ENCODE peak calls at places on chromosome 1, in four cellular contexts. One of them, this sample, is unnamed.

GRCh38 chr1:200873116-200873670 is 412 bp downstream of the GPR25 start:
- DNase-seq in endothelial cell of umbilical vein: no peak
- DNase-seq in HL-60: no peak
- DNase-seq in SK-N-MC: no peak
- DNase-seq in this sample: no peak

GRCh38 chr1:201766117-201766863 is 62.7 kb upstream of the IPO9 start:
- DNase-seq in endothelial cell of umbilical vein: no peak
- DNase-seq in HL-60: no peak
- DNase-seq in SK-N-MC: no peak
- DNase-seq in this sample: no peak

GRCh38 chr1:47568763-47569162 is 130.9 kb downstream of the FOXD2 start:
- DNase-seq in endothelial cell of umbilical vein: peak; percentile 49
- DNase-seq in HL-60: no peak
- DNase-seq in SK-N-MC: no peak
- DNase-seq in this sample: no peak

GRCh38 chr1:13465515-13465914 is 48.3 kb downstream of the LRRC38 start:
- DNase-seq in endothelial cell of umbilical vein: no peak
- DNase-seq in HL-60: no peak
- DNase-seq in SK-N-MC: no peak
- DNase-seq in this sample: no peak

GRCh38 chr1:57204942-57205787 is 218.7 kb downstream of the DAB1 start:
- DNase-seq in endothelial cell of umbilical vein: no peak
- DNase-seq in HL-60: no peak
- DNase-seq in SK-N-MC: no peak
- DNase-seq in this sample: no peak

GRCh38 chr1:223129229-223129851 is 13.7 kb downstream of the TLR5 start:
- DNase-seq in endothelial cell of umbilical vein: peak; percentile 58
- DNase-seq in HL-60: peak; percentile 48
- DNase-seq in SK-N-MC: no peak
- DNase-seq in this sample: peak; percentile 58

GRCh38 chr1:26218906-26219494 is 15.0 kb upstream of the CEP85 start:
- DNase-seq in endothelial cell of umbilical vein: no peak
- DNase-seq in HL-60: no peak
- DNase-seq in SK-N-MC: no peak
- DNase-seq in this sample: no peak

GRCh38 chr1:53390261-53390660 is 62.4 kb upstream of the LRP8 start:
- DNase-seq in endothelial cell of umbilical vein: no peak
- DNase-seq in HL-60: no peak
- DNase-seq in SK-N-MC: no peak
- DNase-seq in this sample: no peak

GRCh38 chr1:179881642-179882252 is 338 bp upstream of the TOR1AIP1 start:
- DNase-seq in endothelial cell of umbilical vein: peak; percentile 97
- DNase-seq in HL-60: no peak
- DNase-seq in SK-N-MC: no peak
- DNase-seq in this sample: no peak

GRCh38 chr1:67458663-67459062 is 28.5 kb upstream of the SERBP1 start:
- DNase-seq in endothelial cell of umbilical vein: no peak
- DNase-seq in HL-60: no peak
- DNase-seq in SK-N-MC: no peak
- DNase-seq in this sample: no peak

GRCh38 chr1:218380125-218380977 is 35.2 kb downstream of the TGFB2 start:
- DNase-seq in endothelial cell of umbilical vein: peak; percentile 57
- DNase-seq in HL-60: no peak
- DNase-seq in SK-N-MC: no peak
- DNase-seq in this sample: no peak

GRCh38 chr1:231856426-231856825 is 229.8 kb downstream of the DISC1 start:
- DNase-seq in endothelial cell of umbilical vein: no peak
- DNase-seq in HL-60: no peak
- DNase-seq in SK-N-MC: no peak
- DNase-seq in this sample: no peak

GRCh38 chr1:165890684-165891083 is 63.3 kb downstream of the UCK2 start:
- DNase-seq in endothelial cell of umbilical vein: no peak
- DNase-seq in HL-60: no peak
- DNase-seq in SK-N-MC: no peak
- DNase-seq in this sample: no peak

GRCh38 chr1:101971309-101971708 is 25.4 kb downstream of the OLFM3 start:
- DNase-seq in endothelial cell of umbilical vein: no peak
- DNase-seq in HL-60: no peak
- DNase-seq in SK-N-MC: no peak
- DNase-seq in this sample: no peak

GRCh38 chr1:228101614-228101993 is 1.5 kb downstream of the C1orf35 start:
- DNase-seq in endothelial cell of umbilical vein: no peak
- DNase-seq in HL-60: no peak
- DNase-seq in SK-N-MC: no peak
- DNase-seq in this sample: no peak

GRCh38 chr1:223084466-223084865 is 58.6 kb downstream of the TLR5 start:
- DNase-seq in endothelial cell of umbilical vein: no peak
- DNase-seq in HL-60: no peak
- DNase-seq in SK-N-MC: no peak
- DNase-seq in this sample: no peak

GRCh38 chr1:234452566-234452965 is 26.4 kb downstream of the TARBP1 start:
- DNase-seq in endothelial cell of umbilical vein: no peak
- DNase-seq in HL-60: no peak
- DNase-seq in SK-N-MC: no peak
- DNase-seq in this sample: no peak

GRCh38 chr1:114692947-114693346 is 2.4 kb downstream of the AMPD1 start:
- DNase-seq in endothelial cell of umbilical vein: no peak
- DNase-seq in HL-60: no peak
- DNase-seq in SK-N-MC: no peak
- DNase-seq in this sample: no peak

GRCh38 chr1:44830900-44831304 is 12.2 kb downstream of the PTCH2 start:
- DNase-seq in endothelial cell of umbilical vein: no peak
- DNase-seq in HL-60: no peak
- DNase-seq in SK-N-MC: no peak
- DNase-seq in this sample: no peak

GRCh38 chr1:153359241-153359640 is 1.6 kb downstream of the S100A9 start:
- DNase-seq in endothelial cell of umbilical vein: no peak
- DNase-seq in HL-60: no peak
- DNase-seq in SK-N-MC: no peak
- DNase-seq in this sample: no peak

GRCh38 chr1:85544689-85545203 is 35.8 kb upstream of the CCN1 start:
- DNase-seq in endothelial cell of umbilical vein: peak; percentile 23
- DNase-seq in HL-60: no peak
- DNase-seq in SK-N-MC: no peak
- DNase-seq in this sample: no peak

GRCh38 chr1:36006941-36007500 is 76.1 kb downstream of the AGO3 start:
- DNase-seq in endothelial cell of umbilical vein: no peak
- DNase-seq in HL-60: no peak
- DNase-seq in SK-N-MC: no peak
- DNase-seq in this sample: no peak

GRCh38 chr1:246959944-246960693 is 28.4 kb upstream of the AHCTF1 start:
- DNase-seq in endothelial cell of umbilical vein: peak; percentile 75
- DNase-seq in HL-60: peak; percentile 36
- DNase-seq in SK-N-MC: peak; percentile 22
- DNase-seq in this sample: no peak

GRCh38 chr1:181525104-181525721 is 41.9 kb downstream of the CACNA1E start:
- DNase-seq in endothelial cell of umbilical vein: no peak
- DNase-seq in HL-60: no peak
- DNase-seq in SK-N-MC: no peak
- DNase-seq in this sample: no peak

GRCh38 chr1:101077849-101078248 is 52.3 kb upstream of the DPH5 start:
- DNase-seq in endothelial cell of umbilical vein: no peak
- DNase-seq in HL-60: no peak
- DNase-seq in SK-N-MC: no peak
- DNase-seq in this sample: no peak

GRCh38 chr1:204441558-204441957 is 29.9 kb upstream of the PPP1R15B start:
- DNase-seq in endothelial cell of umbilical vein: peak; percentile 76
- DNase-seq in HL-60: no peak
- DNase-seq in SK-N-MC: no peak
- DNase-seq in this sample: no peak

GRCh38 chr1:7992885-7993284 is 31.4 kb downstream of the PARK7 start:
- DNase-seq in endothelial cell of umbilical vein: no peak
- DNase-seq in HL-60: no peak
- DNase-seq in SK-N-MC: no peak
- DNase-seq in this sample: no peak

GRCh38 chr1:55524013-55524412 is 308.8 kb upstream of the USP24 start:
- DNase-seq in endothelial cell of umbilical vein: no peak
- DNase-seq in HL-60: no peak
- DNase-seq in SK-N-MC: no peak
- DNase-seq in this sample: no peak

GRCh38 chr1:6261615-6261995 is 707 bp upstream of the GPR153 start:
- DNase-seq in endothelial cell of umbilical vein: no peak
- DNase-seq in HL-60: no peak
- DNase-seq in SK-N-MC: no peak
- DNase-seq in this sample: no peak

GRCh38 chr1:115090547-115090946 is 1.2 kb upstream of the TSPAN2 start:
- DNase-seq in endothelial cell of umbilical vein: no peak
- DNase-seq in HL-60: no peak
- DNase-seq in SK-N-MC: no peak
- DNase-seq in this sample: no peak

GRCh38 chr1:24929876-24930702 is at the start of gene RUNX3:
- DNase-seq in endothelial cell of umbilical vein: no peak
- DNase-seq in HL-60: peak; percentile 91
- DNase-seq in SK-N-MC: no peak
- DNase-seq in this sample: peak; percentile 98

GRCh38 chr1:24927886-24928630 is 2.0 kb downstream of the RUNX3 start:
- DNase-seq in endothelial cell of umbilical vein: peak; percentile 30
- DNase-seq in HL-60: peak; percentile 61
- DNase-seq in SK-N-MC: no peak
- DNase-seq in this sample: no peak

GRCh38 chr1:24930703-24931480 is 816 bp upstream of the RUNX3 start:
- DNase-seq in endothelial cell of umbilical vein: no peak
- DNase-seq in HL-60: no peak
- DNase-seq in SK-N-MC: no peak
- DNase-seq in this sample: no peak

GRCh38 chr1:24928631-24929090 is 1.4 kb downstream of the RUNX3 start:
- DNase-seq in endothelial cell of umbilical vein: no peak
- DNase-seq in HL-60: peak; percentile 18
- DNase-seq in SK-N-MC: no peak
- DNase-seq in this sample: no peak

DNA sequence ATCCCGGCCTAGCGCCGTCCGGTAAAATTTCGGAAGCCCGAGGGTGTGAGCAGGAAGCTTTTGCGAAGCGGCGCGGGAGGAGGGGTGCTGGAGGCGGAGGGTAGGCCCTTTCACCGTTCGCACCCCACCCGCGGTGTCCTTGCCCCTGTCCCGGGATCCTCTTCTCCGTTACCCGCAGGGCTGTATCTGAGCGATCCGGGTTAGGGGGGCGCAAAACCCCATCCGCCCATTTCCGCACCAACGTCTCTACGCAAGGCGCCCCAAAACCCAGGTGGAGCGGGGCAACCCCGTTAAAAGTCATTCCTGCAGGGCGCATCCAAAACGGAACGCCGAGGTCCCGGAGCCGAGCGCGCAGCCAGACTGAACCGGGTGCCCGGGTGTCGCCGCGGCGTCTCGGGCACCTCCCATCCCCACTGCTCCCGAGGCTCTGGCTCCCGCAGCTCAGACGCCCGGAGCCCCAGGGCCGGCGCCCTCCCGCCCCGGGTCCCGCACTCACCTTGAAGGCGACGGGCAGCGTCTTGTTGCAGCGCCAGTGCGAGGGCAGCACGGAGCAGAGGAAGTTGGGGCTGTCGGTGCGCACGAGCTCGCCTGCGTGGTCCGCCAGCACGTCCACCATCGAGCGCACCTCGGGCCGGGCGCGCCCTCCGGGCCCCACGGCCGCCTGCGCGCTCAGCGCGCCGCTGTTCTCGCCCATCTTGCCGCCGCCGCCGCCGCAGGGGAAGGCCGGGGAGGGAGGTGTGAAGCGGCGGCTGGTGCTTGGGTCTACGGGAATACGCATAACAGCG is 793 bp downstream of the RUNX3 start:
- DNase-seq in endothelial cell of umbilical vein: no peak
- DNase-seq in HL-60: peak; percentile 60
- DNase-seq in SK-N-MC: no peak
- DNase-seq in this sample: no peak
- TF ChIP-seq POLR2AphosphoS5 in endothelial cell of umbilical vein: no peak
- TF ChIP-seq POLR2AphosphoS5 in HL-60: peak; percentile 63
- TF ChIP-seq POLR2AphosphoS5 in SK-N-MC: no peak
- TF ChIP-seq POLR2AphosphoS5 in this sample: peak; percentile 39

DNA sequence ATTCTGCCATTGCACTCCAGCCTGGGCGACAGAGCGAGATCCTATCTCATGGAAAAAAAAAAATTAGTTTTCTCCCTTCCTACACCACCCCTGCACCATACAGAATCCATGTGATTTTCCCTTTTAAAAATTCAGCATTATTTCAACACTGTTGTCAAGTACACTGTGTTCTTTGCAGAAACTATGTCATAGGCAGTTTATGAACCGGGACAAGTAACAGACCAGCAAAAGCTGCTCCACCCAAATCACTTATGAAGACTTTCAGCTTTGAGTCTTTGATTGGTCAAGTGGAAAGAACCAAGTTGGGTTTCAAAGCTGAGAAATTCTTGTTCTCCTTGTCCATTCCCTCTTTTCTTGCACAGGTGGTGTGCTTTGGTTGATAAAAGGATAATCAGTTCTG is 173.0 kb downstream of the CDC7 start:
- DNase-seq in endothelial cell of umbilical vein: no peak
- DNase-seq in HL-60: no peak
- DNase-seq in SK-N-MC: no peak
- DNase-seq in this sample: no peak
- TF ChIP-seq POLR2AphosphoS5 in endothelial cell of umbilical vein: no peak
- TF ChIP-seq POLR2AphosphoS5 in HL-60: no peak
- TF ChIP-seq POLR2AphosphoS5 in SK-N-MC: no peak
- TF ChIP-seq POLR2AphosphoS5 in this sample: no peak

DNA sequence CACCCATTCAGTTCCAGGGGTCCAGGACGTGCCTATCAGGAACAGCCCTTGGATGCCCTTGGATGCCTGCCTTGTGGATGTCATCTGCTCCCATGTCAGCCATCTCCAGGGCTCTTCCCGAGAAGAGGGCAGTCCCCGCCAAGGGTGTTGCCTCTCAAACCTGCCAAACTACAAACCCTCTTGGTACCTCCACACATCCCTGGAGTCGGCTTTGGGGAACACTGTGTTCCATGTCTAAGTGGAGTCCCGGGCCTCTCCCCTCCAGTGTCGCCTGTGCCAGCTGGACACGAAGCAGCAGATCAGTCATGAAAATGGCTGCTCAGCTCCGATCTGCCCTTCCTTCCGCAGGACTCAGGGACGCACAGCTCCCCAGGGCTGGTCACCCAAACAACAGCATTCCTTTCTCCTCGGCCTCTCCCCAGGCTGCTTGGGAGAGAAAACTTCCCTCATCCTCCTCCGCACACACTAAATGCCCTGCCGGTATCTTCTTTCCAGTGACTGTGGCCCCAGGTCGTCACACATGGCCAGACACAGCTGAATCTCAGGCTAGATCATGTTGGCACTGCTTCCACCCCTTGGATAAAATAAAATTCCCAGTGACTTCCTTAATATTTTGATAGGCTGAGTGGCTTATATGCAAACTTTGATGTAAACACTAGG is 53.4 kb downstream of the GALNT2 start:
- DNase-seq in endothelial cell of umbilical vein: no peak
- DNase-seq in HL-60: no peak
- DNase-seq in SK-N-MC: no peak
- DNase-seq in this sample: no peak
- TF ChIP-seq POLR2AphosphoS5 in endothelial cell of umbilical vein: no peak
- TF ChIP-seq POLR2AphosphoS5 in HL-60: no peak
- TF ChIP-seq POLR2AphosphoS5 in SK-N-MC: no peak
- TF ChIP-seq POLR2AphosphoS5 in this sample: no peak

DNA sequence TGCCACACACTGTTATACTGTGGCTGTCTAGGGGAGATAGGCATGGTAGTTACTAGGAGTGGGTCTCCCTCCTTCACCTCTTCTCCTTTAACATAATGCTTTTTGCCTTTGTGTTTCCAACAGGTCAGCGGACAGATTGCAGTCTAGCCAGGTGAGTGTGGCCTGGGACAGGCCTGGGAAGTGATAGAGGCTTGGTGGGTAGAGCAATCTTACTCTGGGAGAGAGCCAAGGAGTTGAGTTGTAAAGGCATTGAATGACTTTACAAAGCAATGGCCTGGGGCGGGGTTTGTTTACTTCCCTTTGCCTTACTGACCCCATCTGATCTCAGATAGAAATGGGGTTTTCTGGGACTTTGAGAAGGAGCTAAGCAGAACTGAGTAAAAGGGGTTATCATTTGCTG is 51.0 kb upstream of the IKBKE start:
- DNase-seq in endothelial cell of umbilical vein: no peak
- DNase-seq in HL-60: no peak
- DNase-seq in SK-N-MC: no peak
- DNase-seq in this sample: no peak
- TF ChIP-seq POLR2AphosphoS5 in endothelial cell of umbilical vein: no peak
- TF ChIP-seq POLR2AphosphoS5 in HL-60: no peak
- TF ChIP-seq POLR2AphosphoS5 in SK-N-MC: no peak
- TF ChIP-seq POLR2AphosphoS5 in this sample: no peak